ENCODE peak calls at places on chromosomes 11 and 22, in six cellular contexts. One of them, this sample, is unnamed.

GRCh38 chr22:27238935-27239510 is 562.5 kb downstream of the MN1 start:
- DNase-seq in endodermal cell: no peak
- DNase-seq in body of pancreas: peak; percentile 81
- DNase-seq in lower lobe of right lung: peak; percentile 52
- DNase-seq in GM12878: no peak
- DNase-seq in IMR-90: peak; percentile 97
- DNase-seq in this sample: peak; percentile 90

GRCh38 chr22:46057762-46058420 is 80.9 kb upstream of the WNT7B start:
- DNase-seq in endodermal cell: peak; percentile 21
- DNase-seq in body of pancreas: peak; percentile 80
- DNase-seq in lower lobe of right lung: peak; percentile 70
- DNase-seq in GM12878: peak; percentile 56
- DNase-seq in IMR-90: no peak
- DNase-seq in this sample: peak; percentile 73

GRCh38 chr11:65078786-65079342 is 5.0 kb downstream of the CDCA5 start:
- DNase-seq in endodermal cell: no peak
- DNase-seq in body of pancreas: no peak
- DNase-seq in lower lobe of right lung: no peak
- DNase-seq in GM12878: no peak
- DNase-seq in IMR-90: no peak
- DNase-seq in this sample: no peak

GRCh38 chr11:76318744-76319384 is 62.1 kb downstream of the THAP12 start:
- DNase-seq in endodermal cell: peak; percentile 96
- DNase-seq in body of pancreas: peak; percentile 87
- DNase-seq in lower lobe of right lung: peak; percentile 88
- DNase-seq in GM12878: peak; percentile 30
- DNase-seq in IMR-90: peak; percentile 61
- DNase-seq in this sample: peak; percentile 90

GRCh38 chr11:61172888-61173287 is 11.7 kb upstream of the VPS37C start:
- DNase-seq in endodermal cell: no peak
- DNase-seq in body of pancreas: no peak
- DNase-seq in lower lobe of right lung: no peak
- DNase-seq in GM12878: no peak
- DNase-seq in IMR-90: no peak
- DNase-seq in this sample: no peak

GRCh38 chr11:122796128-122796717 is 42.1 kb upstream of the CRTAM start:
- DNase-seq in endodermal cell: peak; percentile 90
- DNase-seq in body of pancreas: peak; percentile 48
- DNase-seq in lower lobe of right lung: peak; percentile 60
- DNase-seq in GM12878: no peak
- DNase-seq in IMR-90: peak; percentile 36
- DNase-seq in this sample: no peak

GRCh38 chr11:416757-417621 is 2.2 kb upstream of the SIGIRR start:
- DNase-seq in endodermal cell: peak; percentile 89
- DNase-seq in body of pancreas: peak; percentile 81
- DNase-seq in lower lobe of right lung: peak; percentile 85
- DNase-seq in GM12878: no peak
- DNase-seq in IMR-90: no peak
- DNase-seq in this sample: peak; percentile 89

GRCh38 chr11:19772480-19772879 is 59.8 kb downstream of the NAV2 start:
- DNase-seq in endodermal cell: peak; percentile 91
- DNase-seq in body of pancreas: no peak
- DNase-seq in lower lobe of right lung: no peak
- DNase-seq in GM12878: no peak
- DNase-seq in IMR-90: no peak
- DNase-seq in this sample: no peak

GRCh38 chr11:117931971-117932370 is 2.8 kb upstream of the TMPRSS13 start:
- DNase-seq in endodermal cell: peak; percentile 47
- DNase-seq in body of pancreas: no peak
- DNase-seq in lower lobe of right lung: peak; percentile 39
- DNase-seq in GM12878: peak; percentile 78
- DNase-seq in IMR-90: no peak
- DNase-seq in this sample: peak; percentile 61

GRCh38 chr11:22832315-22833041 is 2.9 kb upstream of the SVIP start:
- DNase-seq in endodermal cell: no peak
- DNase-seq in body of pancreas: no peak
- DNase-seq in lower lobe of right lung: no peak
- DNase-seq in GM12878: no peak
- DNase-seq in IMR-90: no peak
- DNase-seq in this sample: no peak

GRCh38 chr11:22830082-22830414 is 447 bp upstream of the SVIP start:
- DNase-seq in endodermal cell: no peak
- DNase-seq in body of pancreas: no peak
- DNase-seq in lower lobe of right lung: no peak
- DNase-seq in GM12878: no peak
- DNase-seq in IMR-90: no peak
- DNase-seq in this sample: no peak

GRCh38 chr11:22829231-22830081 is at the start of gene SVIP:
- DNase-seq in endodermal cell: peak; percentile 99
- DNase-seq in body of pancreas: peak; percentile 97
- DNase-seq in lower lobe of right lung: peak; percentile 96
- DNase-seq in GM12878: peak; percentile 69
- DNase-seq in IMR-90: peak; percentile 87
- DNase-seq in this sample: peak; percentile 98

GRCh38 chr11:22828373-22828772 is 1.2 kb downstream of the SVIP start:
- DNase-seq in endodermal cell: no peak
- DNase-seq in body of pancreas: no peak
- DNase-seq in lower lobe of right lung: no peak
- DNase-seq in GM12878: no peak
- DNase-seq in IMR-90: no peak
- DNase-seq in this sample: no peak
- H3K4me3 ChIP-seq in endodermal cell: peak overlapping the region; percentile 89
- H3K4me3 ChIP-seq in body of pancreas: no peak overlapping the region
- H3K4me3 ChIP-seq in lower lobe of right lung: peak overlapping the region; percentile 93
- H3K4me3 ChIP-seq in GM12878: peak overlapping the region; percentile 87
- H3K4me3 ChIP-seq in IMR-90: no peak overlapping the region
- H3K4me3 ChIP-seq in this sample: no peak overlapping the region

GRCh38 chr11:29319231-29319630 is 697.6 kb downstream of the KCNA4 start:
- DNase-seq in endodermal cell: no peak
- DNase-seq in body of pancreas: no peak
- DNase-seq in lower lobe of right lung: no peak
- DNase-seq in GM12878: no peak
- DNase-seq in IMR-90: peak; percentile 62
- DNase-seq in this sample: no peak

GRCh38 chr11:29318134-29318845 is 698.5 kb downstream of the KCNA4 start:
- DNase-seq in endodermal cell: no peak
- DNase-seq in body of pancreas: no peak
- DNase-seq in lower lobe of right lung: no peak
- DNase-seq in GM12878: no peak
- DNase-seq in IMR-90: peak; percentile 85
- DNase-seq in this sample: no peak

GRCh38 chr11:29321293-29322132 is 695.3 kb downstream of the KCNA4 start:
- DNase-seq in endodermal cell: no peak
- DNase-seq in body of pancreas: no peak
- DNase-seq in lower lobe of right lung: no peak
- DNase-seq in GM12878: no peak
- DNase-seq in IMR-90: peak; percentile 94
- DNase-seq in this sample: no peak

GRCh38 chr11:29317669-29318068 is 699.2 kb downstream of the KCNA4 start:
- DNase-seq in endodermal cell: no peak
- DNase-seq in body of pancreas: no peak
- DNase-seq in lower lobe of right lung: no peak
- DNase-seq in GM12878: no peak
- DNase-seq in IMR-90: peak; percentile 73
- DNase-seq in this sample: no peak

DNA sequence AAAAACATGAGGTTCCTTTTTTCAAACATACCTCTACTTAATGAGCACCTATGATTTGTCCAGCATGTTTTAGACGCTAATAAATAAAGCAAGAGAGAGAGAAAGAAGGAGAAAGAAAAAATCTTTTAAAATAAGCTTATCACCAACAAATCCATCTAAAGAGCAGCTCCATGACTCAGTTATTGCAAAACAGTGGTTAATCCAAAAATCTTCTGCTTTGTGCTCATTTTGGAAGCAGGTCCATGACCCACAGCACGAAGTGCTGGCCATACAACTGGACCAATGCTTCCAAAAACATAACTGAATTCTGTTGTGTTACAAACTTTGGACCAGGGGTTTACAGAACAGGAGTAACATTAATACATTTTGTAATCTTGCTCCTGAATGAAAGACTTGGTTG is 696.6 kb downstream of the KCNA4 start:
- DNase-seq in endodermal cell: no peak
- DNase-seq in body of pancreas: no peak
- DNase-seq in lower lobe of right lung: no peak
- DNase-seq in GM12878: no peak
- DNase-seq in IMR-90: no peak
- DNase-seq in this sample: no peak
- H3K4me1 ChIP-seq in endodermal cell: no peaks in the 10 kb centered on the region
- H3K4me1 ChIP-seq in body of pancreas: no peaks in the 10 kb centered on the region
- H3K4me1 ChIP-seq in lower lobe of right lung: no peaks in the 10 kb centered on the region
- H3K4me1 ChIP-seq in GM12878: no peaks in the 10 kb centered on the region
- H3K4me1 ChIP-seq in IMR-90: peaks cover 31% of the 10 kb centered on the region
- H3K4me1 ChIP-seq in this sample: no peaks in the 10 kb centered on the region

GRCh38 chr11:93196816-93197382 is 892 bp downstream of the SLC36A4 start:
- DNase-seq in endodermal cell: no peak
- DNase-seq in body of pancreas: no peak
- DNase-seq in lower lobe of right lung: no peak
- DNase-seq in GM12878: no peak
- DNase-seq in IMR-90: peak; percentile 22
- DNase-seq in this sample: no peak

GRCh38 chr11:93194673-93195291 is 3.0 kb downstream of the SLC36A4 start:
- DNase-seq in endodermal cell: no peak
- DNase-seq in body of pancreas: no peak
- DNase-seq in lower lobe of right lung: no peak
- DNase-seq in GM12878: no peak
- DNase-seq in IMR-90: no peak
- DNase-seq in this sample: no peak

GRCh38 chr11:93198221-93198650 is 445 bp upstream of the SLC36A4 start:
- DNase-seq in endodermal cell: no peak
- DNase-seq in body of pancreas: no peak
- DNase-seq in lower lobe of right lung: no peak
- DNase-seq in GM12878: peak; percentile 4
- DNase-seq in IMR-90: peak; percentile 44
- DNase-seq in this sample: no peak

GRCh38 chr11:93197383-93198220 is at the start of gene SLC36A4:
- DNase-seq in endodermal cell: peak; percentile 97
- DNase-seq in body of pancreas: peak; percentile 95
- DNase-seq in lower lobe of right lung: peak; percentile 97
- DNase-seq in GM12878: peak; percentile 57
- DNase-seq in IMR-90: peak; percentile 97
- DNase-seq in this sample: peak; percentile 97

DNA sequence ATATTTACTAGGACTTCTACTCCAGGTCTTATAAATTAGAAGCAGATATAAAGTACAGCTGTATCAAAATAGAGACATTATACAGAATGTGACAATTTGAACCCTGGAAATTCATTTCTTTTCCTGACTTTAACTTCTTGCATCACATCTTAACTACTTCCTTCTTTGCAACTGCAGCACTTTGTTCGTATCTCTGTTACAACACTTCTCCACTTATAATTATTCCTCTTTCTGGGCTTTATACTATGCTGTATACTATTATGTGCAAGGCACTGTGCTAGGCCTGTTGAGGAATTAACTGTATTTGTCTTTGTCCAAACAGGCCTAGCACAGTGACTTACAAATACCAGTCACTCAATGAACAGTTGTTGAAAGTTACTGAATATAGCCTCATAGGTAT is 1.8 kb upstream of the SLC36A4 start:
- DNase-seq in endodermal cell: no peak
- DNase-seq in body of pancreas: no peak
- DNase-seq in lower lobe of right lung: no peak
- DNase-seq in GM12878: no peak
- DNase-seq in IMR-90: no peak
- DNase-seq in this sample: no peak
- H3K27ac ChIP-seq in endodermal cell: no peak overlapping the region
- H3K27ac ChIP-seq in body of pancreas: no peak overlapping the region
- H3K27ac ChIP-seq in lower lobe of right lung: no peak overlapping the region
- H3K27ac ChIP-seq in GM12878: no peak overlapping the region
- H3K27ac ChIP-seq in IMR-90: no peak overlapping the region
- H3K27ac ChIP-seq in this sample: no peak overlapping the region

DNA sequence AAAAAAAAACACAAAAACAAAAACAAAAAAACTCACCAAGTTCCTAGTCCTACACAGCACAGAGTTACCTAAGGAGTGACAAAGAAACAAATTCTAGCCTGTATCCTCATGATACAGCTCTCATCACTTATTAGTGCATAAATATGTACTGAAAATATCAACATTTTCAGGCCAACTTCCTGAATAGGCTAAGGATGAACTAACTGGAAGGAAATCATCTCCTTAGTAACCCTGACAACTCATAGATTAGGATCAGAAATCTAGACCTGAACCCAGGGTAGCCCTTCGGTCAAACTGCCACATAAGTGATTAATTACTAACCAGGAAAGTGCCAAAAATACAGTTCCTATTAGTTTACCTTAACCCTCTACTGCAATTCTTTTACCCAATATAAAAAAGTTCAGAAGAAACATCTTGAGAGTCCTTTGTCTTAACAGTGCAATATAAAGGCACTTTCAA is 40.0 kb downstream of the AMBRA1 start:
- DNase-seq in endodermal cell: no peak
- DNase-seq in body of pancreas: no peak
- DNase-seq in lower lobe of right lung: no peak
- DNase-seq in GM12878: no peak
- DNase-seq in IMR-90: no peak
- DNase-seq in this sample: no peak
- H3K4me3 ChIP-seq in endodermal cell: peak overlapping the region; percentile 19
- H3K4me3 ChIP-seq in body of pancreas: no peak overlapping the region
- H3K4me3 ChIP-seq in lower lobe of right lung: no peak overlapping the region
- H3K4me3 ChIP-seq in GM12878: no peak overlapping the region
- H3K4me3 ChIP-seq in IMR-90: no peak overlapping the region
- H3K4me3 ChIP-seq in this sample: no peak overlapping the region

DNA sequence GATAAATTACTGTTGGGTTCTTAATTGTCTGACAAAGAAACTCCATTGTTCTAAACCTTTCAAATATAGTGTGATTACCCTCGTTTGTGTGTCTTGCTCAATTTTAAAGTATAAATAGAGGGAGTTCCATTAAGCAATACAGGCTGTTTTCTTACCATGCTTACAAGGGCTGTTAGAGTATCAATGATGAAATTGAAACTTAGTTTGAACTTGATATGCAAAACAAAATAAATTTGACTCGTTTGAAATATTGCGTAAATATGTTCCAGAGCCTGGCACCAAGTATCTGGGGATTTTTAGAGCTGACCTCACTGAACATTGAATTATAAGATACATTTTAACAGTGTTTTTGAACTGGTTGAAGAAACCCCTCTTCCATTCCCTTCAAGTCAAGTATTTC is 31.7 kb downstream of the TEAD1 start:
- DNase-seq in endodermal cell: no peak
- DNase-seq in body of pancreas: no peak
- DNase-seq in lower lobe of right lung: no peak
- DNase-seq in GM12878: no peak
- DNase-seq in IMR-90: no peak
- DNase-seq in this sample: no peak
- H3K4me1 ChIP-seq in endodermal cell: peaks cover 4% of the 10 kb centered on the region
- H3K4me1 ChIP-seq in body of pancreas: peaks cover 30% of the 10 kb centered on the region
- H3K4me1 ChIP-seq in lower lobe of right lung: peaks cover 38% of the 10 kb centered on the region
- H3K4me1 ChIP-seq in GM12878: no peaks in the 10 kb centered on the region
- H3K4me1 ChIP-seq in IMR-90: peaks cover 42% of the 10 kb centered on the region
- H3K4me1 ChIP-seq in this sample: peaks cover 21% of the 10 kb centered on the region

GRCh38 chr11:102849319-102849718 is 5.9 kb upstream of the MMP3 start:
- DNase-seq in endodermal cell: no peak
- DNase-seq in body of pancreas: no peak
- DNase-seq in lower lobe of right lung: no peak
- DNase-seq in GM12878: no peak
- DNase-seq in IMR-90: peak; percentile 45
- DNase-seq in this sample: no peak
- H3K27ac ChIP-seq in endodermal cell: no peak overlapping the region
- H3K27ac ChIP-seq in body of pancreas: no peak overlapping the region
- H3K27ac ChIP-seq in lower lobe of right lung: no peak overlapping the region
- H3K27ac ChIP-seq in GM12878: no peak overlapping the region
- H3K27ac ChIP-seq in IMR-90: no peak overlapping the region
- H3K27ac ChIP-seq in this sample: no peak overlapping the region

This sample was measured in kidney.